ENCODE peak calls at places on chromosomes 5 and 9, in ten cellular contexts. One of them, this sample, is unnamed.

GRCh38 chr9:134445000-134445399 is 118.7 kb downstream of the RXRA start:
- DNase-seq in thoracic aorta: no peak
- DNase-seq in heart left ventricle: no peak
- DNase-seq in hepatocyte: no peak
- DNase-seq in cardiac muscle cell: no peak
- DNase-seq in IMR-90: no peak
- DNase-seq in fibroblast of lung: no peak
- DNase-seq in PC-9: no peak
- DNase-seq in OCI-LY7: no peak
- DNase-seq in stomach: no peak
- DNase-seq in this sample: no peak

GRCh38 chr5:139492700-139493192 is 10.2 kb upstream of the STING1 start:
- DNase-seq in thoracic aorta: no peak
- DNase-seq in heart left ventricle: peak; percentile 37
- DNase-seq in hepatocyte: no peak
- DNase-seq in cardiac muscle cell: peak; percentile 44
- DNase-seq in IMR-90: peak; percentile 63
- DNase-seq in fibroblast of lung: peak; percentile 67
- DNase-seq in PC-9: peak; percentile 51
- DNase-seq in OCI-LY7: no peak
- DNase-seq in stomach: no peak
- DNase-seq in this sample: no peak

GRCh38 chr9:132548971-132549649 is 33.3 kb upstream of the BARHL1 start:
- DNase-seq in thoracic aorta: no peak
- DNase-seq in heart left ventricle: no peak
- DNase-seq in hepatocyte: no peak
- DNase-seq in cardiac muscle cell: peak; percentile 24
- DNase-seq in IMR-90: no peak
- DNase-seq in fibroblast of lung: peak; percentile 12
- DNase-seq in PC-9: peak; percentile 72
- DNase-seq in OCI-LY7: no peak
- DNase-seq in stomach: no peak
- DNase-seq in this sample: no peak

GRCh38 chr5:142330026-142330425 is 5.2 kb upstream of the SPRY4 start:
- DNase-seq in thoracic aorta: no peak
- DNase-seq in heart left ventricle: no peak
- DNase-seq in hepatocyte: no peak
- DNase-seq in cardiac muscle cell: no peak
- DNase-seq in IMR-90: no peak
- DNase-seq in fibroblast of lung: no peak
- DNase-seq in PC-9: no peak
- DNase-seq in OCI-LY7: no peak
- DNase-seq in stomach: no peak
- DNase-seq in this sample: no peak

GRCh38 chr9:91425270-91425669 is 1.6 kb upstream of the NFIL3 start:
- DNase-seq in thoracic aorta: no peak
- DNase-seq in heart left ventricle: no peak
- DNase-seq in hepatocyte: no peak
- DNase-seq in cardiac muscle cell: peak; percentile 40
- DNase-seq in IMR-90: no peak
- DNase-seq in fibroblast of lung: no peak
- DNase-seq in PC-9: no peak
- DNase-seq in OCI-LY7: no peak
- DNase-seq in stomach: no peak
- DNase-seq in this sample: no peak

GRCh38 chr9:19009566-19009965 is 23.4 kb downstream of the SAXO1 start:
- DNase-seq in thoracic aorta: no peak
- DNase-seq in heart left ventricle: no peak
- DNase-seq in hepatocyte: no peak
- DNase-seq in cardiac muscle cell: no peak
- DNase-seq in IMR-90: no peak
- DNase-seq in fibroblast of lung: no peak
- DNase-seq in PC-9: no peak
- DNase-seq in OCI-LY7: no peak
- DNase-seq in stomach: no peak
- DNase-seq in this sample: no peak

GRCh38 chr5:87127426-87127825 is 140.3 kb upstream of the RASA1 start:
- DNase-seq in thoracic aorta: no peak
- DNase-seq in heart left ventricle: no peak
- DNase-seq in hepatocyte: no peak
- DNase-seq in cardiac muscle cell: peak; percentile 43
- DNase-seq in IMR-90: peak; percentile 89
- DNase-seq in fibroblast of lung: peak; percentile 94
- DNase-seq in PC-9: no peak
- DNase-seq in OCI-LY7: no peak
- DNase-seq in stomach: no peak
- DNase-seq in this sample: no peak

GRCh38 chr5:150318613-150319483 is 16.1 kb upstream of the ARSI start:
- DNase-seq in thoracic aorta: no peak
- DNase-seq in heart left ventricle: no peak
- DNase-seq in hepatocyte: no peak
- DNase-seq in cardiac muscle cell: no peak
- DNase-seq in IMR-90: no peak
- DNase-seq in fibroblast of lung: no peak
- DNase-seq in PC-9: no peak
- DNase-seq in OCI-LY7: no peak
- DNase-seq in stomach: no peak
- DNase-seq in this sample: no peak

GRCh38 chr5:1318659-1319251 is 23.9 kb upstream of the TERT start:
- DNase-seq in thoracic aorta: no peak
- DNase-seq in heart left ventricle: no peak
- DNase-seq in hepatocyte: no peak
- DNase-seq in cardiac muscle cell: no peak
- DNase-seq in IMR-90: no peak
- DNase-seq in fibroblast of lung: no peak
- DNase-seq in PC-9: no peak
- DNase-seq in OCI-LY7: no peak
- DNase-seq in stomach: no peak
- DNase-seq in this sample: no peak

GRCh38 chr5:1317921-1318565 is 23.2 kb upstream of the TERT start:
- DNase-seq in thoracic aorta: no peak
- DNase-seq in heart left ventricle: no peak
- DNase-seq in hepatocyte: no peak
- DNase-seq in cardiac muscle cell: no peak
- DNase-seq in IMR-90: no peak
- DNase-seq in fibroblast of lung: no peak
- DNase-seq in PC-9: no peak
- DNase-seq in OCI-LY7: no peak
- DNase-seq in stomach: no peak
- DNase-seq in this sample: no peak

GRCh38 chr5:1321576-1321975 is 23.3 kb downstream of the CLPTM1L start:
- DNase-seq in thoracic aorta: no peak
- DNase-seq in heart left ventricle: no peak
- DNase-seq in hepatocyte: no peak
- DNase-seq in cardiac muscle cell: no peak
- DNase-seq in IMR-90: no peak
- DNase-seq in fibroblast of lung: no peak
- DNase-seq in PC-9: no peak
- DNase-seq in OCI-LY7: no peak
- DNase-seq in stomach: no peak
- DNase-seq in this sample: no peak

GRCh38 chr5:1320436-1321344 is 24.2 kb downstream of the CLPTM1L start:
- DNase-seq in thoracic aorta: no peak
- DNase-seq in heart left ventricle: no peak
- DNase-seq in hepatocyte: no peak
- DNase-seq in cardiac muscle cell: no peak
- DNase-seq in IMR-90: no peak
- DNase-seq in fibroblast of lung: no peak
- DNase-seq in PC-9: no peak
- DNase-seq in OCI-LY7: no peak
- DNase-seq in stomach: no peak
- DNase-seq in this sample: no peak

DNA sequence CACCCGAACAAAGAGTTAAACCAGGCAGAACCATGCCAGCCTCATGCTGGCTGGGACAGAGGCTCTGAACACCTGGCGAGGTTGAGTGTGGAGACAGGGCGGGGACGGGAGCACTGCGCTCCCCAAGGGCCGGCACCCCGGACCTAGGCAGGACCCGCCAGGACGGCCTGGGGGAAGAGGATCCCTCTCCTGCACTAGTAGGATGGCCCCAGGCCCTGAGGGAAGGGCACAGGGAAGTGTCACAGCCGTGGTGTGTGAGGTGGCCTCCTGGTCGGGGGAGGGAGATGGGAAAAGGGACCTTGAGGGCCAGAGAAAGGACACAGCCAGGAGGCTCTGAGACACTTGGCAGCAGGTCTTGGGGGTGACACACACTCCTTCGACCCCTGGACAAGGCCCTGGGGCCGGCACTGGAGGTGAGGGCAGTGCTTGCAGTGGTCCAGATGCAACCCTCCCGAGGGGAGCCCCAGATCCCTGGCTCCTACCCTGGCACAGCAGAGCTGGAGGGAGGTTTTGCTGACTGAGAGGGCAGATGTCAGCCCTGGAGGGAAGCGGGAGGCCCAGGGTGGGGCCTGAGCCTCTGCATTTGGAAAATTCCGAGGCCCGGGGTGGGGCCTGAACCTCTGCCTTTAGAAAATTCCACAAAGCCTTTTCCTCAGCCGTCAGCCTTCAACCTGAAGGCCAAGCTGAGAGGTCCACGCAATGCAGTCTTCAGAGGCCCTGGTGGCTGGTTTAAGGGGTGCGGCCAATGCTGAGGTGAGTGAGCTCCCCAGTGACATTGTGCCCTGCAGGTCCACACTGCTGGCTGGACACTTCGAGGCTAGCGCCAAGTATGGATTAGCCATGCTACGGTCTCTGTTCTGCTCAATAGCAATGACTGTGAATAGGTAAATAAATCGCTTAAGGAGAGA is 24.8 kb upstream of the TERT start:
- DNase-seq in thoracic aorta: no peak
- DNase-seq in heart left ventricle: no peak
- DNase-seq in hepatocyte: no peak
- DNase-seq in cardiac muscle cell: no peak
- DNase-seq in IMR-90: no peak
- DNase-seq in fibroblast of lung: no peak
- DNase-seq in PC-9: no peak
- DNase-seq in OCI-LY7: no peak
- DNase-seq in stomach: peak; percentile 63
- DNase-seq in this sample: no peak
- H3K4me3 ChIP-seq in thoracic aorta: no peak overlapping the region
- H3K4me3 ChIP-seq in heart left ventricle: no peak overlapping the region
- H3K4me3 ChIP-seq in hepatocyte: no peak overlapping the region
- H3K4me3 ChIP-seq in cardiac muscle cell: no peak overlapping the region
- H3K4me3 ChIP-seq in IMR-90: no peak overlapping the region
- H3K4me3 ChIP-seq in fibroblast of lung: no peak overlapping the region
- H3K4me3 ChIP-seq in PC-9: no peak overlapping the region
- H3K4me3 ChIP-seq in OCI-LY7: no peak overlapping the region
- H3K4me3 ChIP-seq in stomach: no peak overlapping the region
- H3K4me3 ChIP-seq in this sample: no peak overlapping the region

GRCh38 chr5:33938507-33938796 is 2.3 kb downstream of the RXFP3 start:
- DNase-seq in thoracic aorta: no peak
- DNase-seq in heart left ventricle: no peak
- DNase-seq in hepatocyte: no peak
- DNase-seq in cardiac muscle cell: no peak
- DNase-seq in IMR-90: no peak
- DNase-seq in fibroblast of lung: no peak
- DNase-seq in PC-9: no peak
- DNase-seq in OCI-LY7: no peak
- DNase-seq in stomach: no peak
- DNase-seq in this sample: no peak

GRCh38 chr5:33937017-33937699 is 972 bp downstream of the RXFP3 start:
- DNase-seq in thoracic aorta: no peak
- DNase-seq in heart left ventricle: no peak
- DNase-seq in hepatocyte: no peak
- DNase-seq in cardiac muscle cell: peak; percentile 10
- DNase-seq in IMR-90: no peak
- DNase-seq in fibroblast of lung: no peak
- DNase-seq in PC-9: no peak
- DNase-seq in OCI-LY7: no peak
- DNase-seq in stomach: no peak
- DNase-seq in this sample: no peak

GRCh38 chr5:33938881-33939280 is 2.7 kb downstream of the RXFP3 start:
- DNase-seq in thoracic aorta: no peak
- DNase-seq in heart left ventricle: no peak
- DNase-seq in hepatocyte: no peak
- DNase-seq in cardiac muscle cell: no peak
- DNase-seq in IMR-90: no peak
- DNase-seq in fibroblast of lung: no peak
- DNase-seq in PC-9: no peak
- DNase-seq in OCI-LY7: no peak
- DNase-seq in stomach: no peak
- DNase-seq in this sample: no peak

GRCh38 chr5:33936381-33937016 is at the start of gene RXFP3:
- DNase-seq in thoracic aorta: no peak
- DNase-seq in heart left ventricle: no peak
- DNase-seq in hepatocyte: peak; percentile 14
- DNase-seq in cardiac muscle cell: peak; percentile 66
- DNase-seq in IMR-90: peak; percentile 23
- DNase-seq in fibroblast of lung: peak; percentile 52
- DNase-seq in PC-9: no peak
- DNase-seq in OCI-LY7: no peak
- DNase-seq in stomach: no peak
- DNase-seq in this sample: no peak

GRCh38 chr5:33937700-33938506 is 1.7 kb downstream of the RXFP3 start:
- DNase-seq in thoracic aorta: no peak
- DNase-seq in heart left ventricle: no peak
- DNase-seq in hepatocyte: no peak
- DNase-seq in cardiac muscle cell: no peak
- DNase-seq in IMR-90: no peak
- DNase-seq in fibroblast of lung: no peak
- DNase-seq in PC-9: no peak
- DNase-seq in OCI-LY7: no peak
- DNase-seq in stomach: no peak
- DNase-seq in this sample: no peak
- TF ChIP-seq CTCF in thoracic aorta: no peak
- TF ChIP-seq CTCF in heart left ventricle: no peak
- TF ChIP-seq CTCF in hepatocyte: no peak
- TF ChIP-seq CTCF in cardiac muscle cell: no peak
- TF ChIP-seq CTCF in IMR-90: no peak
- TF ChIP-seq CTCF in fibroblast of lung: no peak
- TF ChIP-seq CTCF in PC-9: no peak
- TF ChIP-seq CTCF in OCI-LY7: no peak
- TF ChIP-seq CTCF in stomach: no peak
- TF ChIP-seq CTCF in this sample: no peak

GRCh38 chr5:76468625-76469410 is 65.7 kb downstream of the IQGAP2 start:
- DNase-seq in thoracic aorta: no peak
- DNase-seq in heart left ventricle: no peak
- DNase-seq in hepatocyte: peak; percentile 40
- DNase-seq in cardiac muscle cell: peak; percentile 1
- DNase-seq in IMR-90: no peak
- DNase-seq in fibroblast of lung: peak; percentile 52
- DNase-seq in PC-9: no peak
- DNase-seq in OCI-LY7: no peak
- DNase-seq in stomach: no peak
- DNase-seq in this sample: no peak
- H3K4me1 ChIP-seq in thoracic aorta: no peaks in the 10 kb centered on the region
- H3K4me1 ChIP-seq in heart left ventricle: peaks cover 27% of the 10 kb centered on the region
- H3K4me1 ChIP-seq in hepatocyte: peaks cover 10% of the 10 kb centered on the region
- H3K4me1 ChIP-seq in cardiac muscle cell: no peaks in the 10 kb centered on the region
- H3K4me1 ChIP-seq in IMR-90: no peaks in the 10 kb centered on the region
- H3K4me1 ChIP-seq in fibroblast of lung: no peaks in the 10 kb centered on the region
- H3K4me1 ChIP-seq in PC-9: no peaks in the 10 kb centered on the region
- H3K4me1 ChIP-seq in OCI-LY7: peaks cover 13% of the 10 kb centered on the region
- H3K4me1 ChIP-seq in stomach: peaks cover 12% of the 10 kb centered on the region
- H3K4me1 ChIP-seq in this sample: no peaks in the 10 kb centered on the region

GRCh38 chr5:107566537-107566875 is 104.2 kb downstream of the EFNA5 start:
- DNase-seq in thoracic aorta: no peak
- DNase-seq in heart left ventricle: no peak
- DNase-seq in hepatocyte: no peak
- DNase-seq in cardiac muscle cell: peak; percentile 60
- DNase-seq in IMR-90: no peak
- DNase-seq in fibroblast of lung: peak; percentile 33
- DNase-seq in PC-9: no peak
- DNase-seq in OCI-LY7: no peak
- DNase-seq in stomach: no peak
- DNase-seq in this sample: no peak

GRCh38 chr5:107567901-107568671 is 102.7 kb downstream of the EFNA5 start:
- DNase-seq in thoracic aorta: no peak
- DNase-seq in heart left ventricle: no peak
- DNase-seq in hepatocyte: no peak
- DNase-seq in cardiac muscle cell: no peak
- DNase-seq in IMR-90: no peak
- DNase-seq in fibroblast of lung: no peak
- DNase-seq in PC-9: no peak
- DNase-seq in OCI-LY7: peak; percentile 80
- DNase-seq in stomach: no peak
- DNase-seq in this sample: no peak

GRCh38 chr5:107572800-107573368 is 97.9 kb downstream of the EFNA5 start:
- DNase-seq in thoracic aorta: no peak
- DNase-seq in heart left ventricle: no peak
- DNase-seq in hepatocyte: no peak
- DNase-seq in cardiac muscle cell: no peak
- DNase-seq in IMR-90: no peak
- DNase-seq in fibroblast of lung: no peak
- DNase-seq in PC-9: no peak
- DNase-seq in OCI-LY7: no peak
- DNase-seq in stomach: no peak
- DNase-seq in this sample: no peak

GRCh38 chr5:107571621-107572489 is 98.9 kb downstream of the EFNA5 start:
- DNase-seq in thoracic aorta: peak; percentile 85
- DNase-seq in heart left ventricle: peak; percentile 88
- DNase-seq in hepatocyte: peak; percentile 95
- DNase-seq in cardiac muscle cell: peak; percentile 98
- DNase-seq in IMR-90: peak; percentile 84
- DNase-seq in fibroblast of lung: peak; percentile 93
- DNase-seq in PC-9: peak; percentile 99
- DNase-seq in OCI-LY7: peak; percentile 94
- DNase-seq in stomach: peak; percentile 99
- DNase-seq in this sample: peak; percentile 92

DNA sequence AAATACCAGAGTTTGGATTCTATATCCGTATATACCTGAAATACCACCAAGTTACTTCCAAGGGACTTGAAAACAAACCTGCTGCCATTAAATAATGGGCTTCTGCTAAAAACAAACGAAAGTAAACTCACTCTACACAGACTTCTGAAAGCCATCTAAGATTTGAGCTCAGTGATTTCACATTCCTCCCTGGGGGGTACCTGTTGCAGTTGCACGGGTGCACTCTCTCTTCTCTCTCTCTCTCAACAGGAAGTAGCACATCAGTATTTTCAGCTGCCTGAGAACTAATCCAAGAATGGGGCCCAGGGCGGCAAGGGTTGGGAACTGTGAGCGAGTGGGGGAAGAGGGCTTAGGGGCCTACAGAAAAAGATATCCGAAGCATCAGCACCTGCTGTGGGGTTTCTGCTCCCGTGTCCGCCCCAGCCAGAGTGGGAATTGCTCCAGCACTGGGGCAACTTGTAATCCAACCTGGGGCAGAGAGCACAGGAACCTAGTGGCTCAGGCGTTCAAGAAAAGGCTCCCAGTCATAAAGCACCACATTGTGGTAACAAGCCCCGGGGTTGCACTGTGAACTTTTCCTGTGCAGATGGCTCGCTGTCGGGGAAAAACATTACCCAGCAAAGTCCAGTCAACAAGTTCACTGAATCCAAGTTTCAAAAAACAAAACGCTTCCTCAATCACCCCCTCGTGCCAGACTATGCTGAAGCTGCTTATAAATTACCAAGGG is 99.8 kb downstream of the EFNA5 start:
- DNase-seq in thoracic aorta: no peak
- DNase-seq in heart left ventricle: no peak
- DNase-seq in hepatocyte: peak; percentile 49
- DNase-seq in cardiac muscle cell: peak; percentile 41
- DNase-seq in IMR-90: no peak
- DNase-seq in fibroblast of lung: no peak
- DNase-seq in PC-9: peak; percentile 74
- DNase-seq in OCI-LY7: peak; percentile 94
- DNase-seq in stomach: peak; percentile 31
- DNase-seq in this sample: no peak
- H3K4me3 ChIP-seq in thoracic aorta: peak overlapping the region; percentile 78
- H3K4me3 ChIP-seq in heart left ventricle: no peak overlapping the region
- H3K4me3 ChIP-seq in hepatocyte: peak overlapping the region; percentile 27
- H3K4me3 ChIP-seq in cardiac muscle cell: no peak overlapping the region
- H3K4me3 ChIP-seq in IMR-90: no peak overlapping the region
- H3K4me3 ChIP-seq in fibroblast of lung: peak overlapping the region; percentile 54
- H3K4me3 ChIP-seq in PC-9: peak overlapping the region; percentile 56
- H3K4me3 ChIP-seq in OCI-LY7: peak overlapping the region; percentile 60
- H3K4me3 ChIP-seq in stomach: peak overlapping the region; percentile 42
- H3K4me3 ChIP-seq in this sample: peak overlapping the region; percentile 52

This sample was measured in BE2C.